ENCODE peak calls at places on chromosomes 6 and 20, in six cellular contexts. One of them, this sample, is unnamed.

GRCh38 chr6:116087437-116088027 is 13.1 kb upstream of the NT5DC1 start:
- DNase-seq in dorsolateral prefrontal cortex: no peak
- DNase-seq in breast epithelium: no peak
- DNase-seq in PC-9: no peak
- DNase-seq in tibial artery: no peak
- DNase-seq in heart left ventricle: no peak
- DNase-seq in this sample: no peak

GRCh38 chr6:137122612-137123011 is 50.8 kb downstream of the IL22RA2 start:
- DNase-seq in dorsolateral prefrontal cortex: no peak
- DNase-seq in breast epithelium: no peak
- DNase-seq in PC-9: no peak
- DNase-seq in tibial artery: no peak
- DNase-seq in heart left ventricle: no peak
- DNase-seq in this sample: no peak

GRCh38 chr6:139891471-139891870 is 517.0 kb upstream of the CITED2 start:
- DNase-seq in dorsolateral prefrontal cortex: no peak
- DNase-seq in breast epithelium: no peak
- DNase-seq in PC-9: no peak
- DNase-seq in tibial artery: no peak
- DNase-seq in heart left ventricle: no peak
- DNase-seq in this sample: peak

GRCh38 chr6:117477988-117478852 is 4.3 kb upstream of the DCBLD1 start:
- DNase-seq in dorsolateral prefrontal cortex: no peak
- DNase-seq in breast epithelium: no peak
- DNase-seq in PC-9: no peak
- DNase-seq in tibial artery: no peak
- DNase-seq in heart left ventricle: no peak
- DNase-seq in this sample: no peak

GRCh38 chr20:39395478-39396291 is 433.5 kb downstream of the DHX35 start:
- DNase-seq in dorsolateral prefrontal cortex: no peak
- DNase-seq in breast epithelium: no peak
- DNase-seq in PC-9: no peak
- DNase-seq in tibial artery: no peak
- DNase-seq in heart left ventricle: no peak
- DNase-seq in this sample: no peak

GRCh38 chr6:22892452-22892851 is 323.1 kb downstream of the HDGFL1 start:
- DNase-seq in dorsolateral prefrontal cortex: no peak
- DNase-seq in breast epithelium: no peak
- DNase-seq in PC-9: peak
- DNase-seq in tibial artery: no peak
- DNase-seq in heart left ventricle: no peak
- DNase-seq in this sample: peak

GRCh38 chr6:37483917-37484785 is 15.5 kb downstream of the CCDC167 start:
- DNase-seq in dorsolateral prefrontal cortex: peak
- DNase-seq in breast epithelium: peak
- DNase-seq in PC-9: peak
- DNase-seq in tibial artery: no peak
- DNase-seq in heart left ventricle: peak
- DNase-seq in this sample: no peak

GRCh38 chr6:92647630-92648029 is 771.7 kb downstream of the EPHA7 start:
- DNase-seq in dorsolateral prefrontal cortex: no peak
- DNase-seq in breast epithelium: no peak
- DNase-seq in PC-9: peak
- DNase-seq in tibial artery: no peak
- DNase-seq in heart left ventricle: no peak
- DNase-seq in this sample: no peak

GRCh38 chr6:68778356-68779020 is 143.4 kb downstream of the ADGRB3 start:
- DNase-seq in dorsolateral prefrontal cortex: no peak
- DNase-seq in breast epithelium: no peak
- DNase-seq in PC-9: no peak
- DNase-seq in tibial artery: no peak
- DNase-seq in heart left ventricle: peak
- DNase-seq in this sample: no peak

GRCh38 chr20:59783020-59784010 is 150.1 kb downstream of the SYCP2 start:
- DNase-seq in dorsolateral prefrontal cortex: peak
- DNase-seq in breast epithelium: peak
- DNase-seq in PC-9: peak
- DNase-seq in tibial artery: peak
- DNase-seq in heart left ventricle: peak
- DNase-seq in this sample: no peak
- TF ChIP-seq CTCF in dorsolateral prefrontal cortex: peak
- TF ChIP-seq CTCF in breast epithelium: no peak
- TF ChIP-seq CTCF in PC-9: peak
- TF ChIP-seq CTCF in tibial artery: peak
- TF ChIP-seq CTCF in heart left ventricle: peak
- TF ChIP-seq CTCF in this sample: peak

GRCh38 chr6:158471339-158471738 is 88.6 kb upstream of the TMEM181 start:
- DNase-seq in dorsolateral prefrontal cortex: no peak
- DNase-seq in breast epithelium: no peak
- DNase-seq in PC-9: no peak
- DNase-seq in tibial artery: no peak
- DNase-seq in heart left ventricle: no peak
- DNase-seq in this sample: no peak

GRCh38 chr6:158472453-158472852 is 87.4 kb upstream of the TMEM181 start:
- DNase-seq in dorsolateral prefrontal cortex: no peak
- DNase-seq in breast epithelium: no peak
- DNase-seq in PC-9: no peak
- DNase-seq in tibial artery: no peak
- DNase-seq in heart left ventricle: no peak
- DNase-seq in this sample: no peak

GRCh38 chr6:158475344-158476302 is 84.3 kb upstream of the TMEM181 start:
- DNase-seq in dorsolateral prefrontal cortex: no peak
- DNase-seq in breast epithelium: no peak
- DNase-seq in PC-9: no peak
- DNase-seq in tibial artery: no peak
- DNase-seq in heart left ventricle: no peak
- DNase-seq in this sample: no peak

GRCh38 chr6:158476389-158476788 is 83.5 kb upstream of the TMEM181 start:
- DNase-seq in dorsolateral prefrontal cortex: no peak
- DNase-seq in breast epithelium: no peak
- DNase-seq in PC-9: no peak
- DNase-seq in tibial artery: no peak
- DNase-seq in heart left ventricle: no peak
- DNase-seq in this sample: no peak

GRCh38 chr6:158474961-158475343 is 84.9 kb upstream of the TMEM181 start:
- DNase-seq in dorsolateral prefrontal cortex: no peak
- DNase-seq in breast epithelium: no peak
- DNase-seq in PC-9: peak
- DNase-seq in tibial artery: no peak
- DNase-seq in heart left ventricle: no peak
- DNase-seq in this sample: peak
- H3K27ac ChIP-seq in dorsolateral prefrontal cortex: peak
- H3K27ac ChIP-seq in breast epithelium: no peak
- H3K27ac ChIP-seq in PC-9: peak
- H3K27ac ChIP-seq in tibial artery: no peak
- H3K27ac ChIP-seq in heart left ventricle: no peak
- H3K27ac ChIP-seq in this sample: peak

DNA sequence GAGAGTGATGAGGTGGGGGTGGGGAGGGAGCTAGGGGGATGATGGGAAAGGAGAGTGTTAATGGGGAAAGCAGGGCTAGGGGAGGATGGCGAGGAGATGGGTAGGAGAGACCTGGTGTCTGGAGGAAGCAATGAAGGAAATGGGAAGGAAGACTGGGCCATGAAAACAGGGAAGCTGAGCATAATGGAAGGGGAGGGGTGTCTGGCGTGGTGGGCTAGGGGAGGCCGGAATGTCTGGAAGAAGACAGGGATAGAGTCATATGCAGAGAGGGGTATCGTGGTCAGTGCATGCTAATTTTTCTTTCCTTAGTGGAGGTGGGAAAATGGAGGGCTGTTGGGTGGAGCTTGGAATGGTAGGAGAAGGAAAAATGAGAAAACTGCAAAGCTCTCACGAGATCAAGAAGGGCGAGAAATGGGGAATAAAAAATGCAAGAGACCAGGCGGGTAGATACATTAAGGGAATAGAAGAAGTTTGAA is 423 bp downstream of the KLHDC3 start:
- DNase-seq in dorsolateral prefrontal cortex: no peak
- DNase-seq in breast epithelium: no peak
- DNase-seq in PC-9: no peak
- DNase-seq in tibial artery: no peak
- DNase-seq in heart left ventricle: no peak
- DNase-seq in this sample: no peak
- H3K4me3 ChIP-seq in dorsolateral prefrontal cortex: peak
- H3K4me3 ChIP-seq in breast epithelium: peak
- H3K4me3 ChIP-seq in PC-9: peak
- H3K4me3 ChIP-seq in tibial artery: peak
- H3K4me3 ChIP-seq in heart left ventricle: peak
- H3K4me3 ChIP-seq in this sample: peak

GRCh38 chr20:63819224-63819917 is 11.7 kb downstream of the ZBTB46 start:
- DNase-seq in dorsolateral prefrontal cortex: no peak
- DNase-seq in breast epithelium: no peak
- DNase-seq in PC-9: no peak
- DNase-seq in tibial artery: no peak
- DNase-seq in heart left ventricle: no peak
- DNase-seq in this sample: no peak
- TF ChIP-seq CTCF in dorsolateral prefrontal cortex: peak
- TF ChIP-seq CTCF in breast epithelium: no peak
- TF ChIP-seq CTCF in PC-9: no peak
- TF ChIP-seq CTCF in tibial artery: no peak
- TF ChIP-seq CTCF in heart left ventricle: peak
- TF ChIP-seq CTCF in this sample: peak

This sample was measured in AG04450.